ENCODE peak calls at places on chromosomes 3 and 15, in four cellular contexts. P is GM12878, R is K562, O is HepG2. L is an unnamed sample. For H4K20me1, the result is how much of the 10 kb centered on the place peaks cover.

GRCh38 chr3:12347301-12347700 is 58.4 kb downstream of the PPARG start:
- DNase-seq in P (no peak), R (no peak), O (no peak), L (no peak)

GRCh38 chr15:63052961-63053698 is 10.6 kb downstream of the TPM1 start:
- DNase-seq in P (no peak), R (no peak), O (peak), L (peak)

GRCh38 chr3:10340476-10340875 is 19.6 kb upstream of the SEC13 start:
- DNase-seq in P (no peak), R (no peak), O (no peak), L (peak)

GRCh38 chr15:40333922-40334492 is 6.7 kb downstream of the CCDC9B start:
- DNase-seq in P (no peak), R (peak), O (no peak), L (no peak)

GRCh38 chr15:89221543-89221942 is at the start of gene RLBP1:
- DNase-seq in P (no peak), R (no peak), O (no peak), L (no peak)

GRCh38 chr15:93826798-93827197 is 404.6 kb upstream of the MCTP2 start:
- DNase-seq in P (no peak), R (no peak), O (no peak), L (no peak)

GRCh38 chr3:14424711-14425573 is 22.5 kb downstream of the SLC6A6 start:
- DNase-seq in P (no peak), R (peak), O (no peak), L (no peak)

GRCh38 chr15:74406992-74407705 is 26.6 kb downstream of the SEMA7A start:
- DNase-seq in P (no peak), R (no peak), O (peak), L (no peak)

GRCh38 chr3:52606373-52607085 is 70.1 kb downstream of the UQCC5 start:
- DNase-seq in P (no peak), R (peak), O (peak), L (no peak)

GRCh38 chr3:98532709-98533571 is 1.2 kb downstream of the GPR15 start:
- DNase-seq in P (no peak), R (no peak), O (no peak), L (no peak)

GRCh38 chr3:146218880-146219866 is 31.7 kb downstream of the PLSCR4 start:
- DNase-seq in P (no peak), R (peak), O (peak), L (peak)

GRCh38 chr3:194259982-194260856 is 90.9 kb downstream of the CPN2 start:
- DNase-seq in P (no peak), R (peak), O (no peak), L (no peak)

GRCh38 chr3:194689493-194689901 is 3.8 kb downstream of the FAM43A start:
- DNase-seq in P (no peak), R (no peak), O (no peak), L (no peak)

GRCh38 chr3:172746476-172746875 is 4.0 kb upstream of the ECT2 start:
- DNase-seq in P (no peak), R (no peak), O (no peak), L (no peak)

GRCh38 chr3:51974963-51975856 is at the start of gene ABHD14A:
- DNase-seq in P (no peak), R (peak), O (peak), L (peak)

GRCh38 chr3:51967384-51968174 is at the start of gene PCBP4:
- DNase-seq in P (no peak), R (peak), O (peak), L (peak)

GRCh38 chr3:110479676-110480075 is 591.9 kb upstream of the NECTIN3 start:
- DNase-seq in P (no peak), R (no peak), O (no peak), L (no peak)

GRCh38 chr3:72830452-72831217 is 17.6 kb downstream of the SHQ1 start:
- DNase-seq in P (no peak), R (no peak), O (no peak), L (no peak)

GRCh38 chr3:42489116-42489936 is 13.1 kb upstream of the VIPR1 start:
- DNase-seq in P (no peak), R (no peak), O (no peak), L (no peak)

GRCh38 chr3:12158387-12159226 is at the start of gene TIMP4:
- DNase-seq in P (no peak), R (no peak), O (peak), L (no peak)

GRCh38 chr15:67690936-67691335 is 134.4 kb upstream of the SKOR1 start:
- DNase-seq in P (no peak), R (no peak), O (peak), L (no peak)

GRCh38 chr3:137347132-137347531 is 389.3 kb downstream of the IL20RB start:
- DNase-seq in P (no peak), R (no peak), O (no peak), L (no peak)

DNA sequence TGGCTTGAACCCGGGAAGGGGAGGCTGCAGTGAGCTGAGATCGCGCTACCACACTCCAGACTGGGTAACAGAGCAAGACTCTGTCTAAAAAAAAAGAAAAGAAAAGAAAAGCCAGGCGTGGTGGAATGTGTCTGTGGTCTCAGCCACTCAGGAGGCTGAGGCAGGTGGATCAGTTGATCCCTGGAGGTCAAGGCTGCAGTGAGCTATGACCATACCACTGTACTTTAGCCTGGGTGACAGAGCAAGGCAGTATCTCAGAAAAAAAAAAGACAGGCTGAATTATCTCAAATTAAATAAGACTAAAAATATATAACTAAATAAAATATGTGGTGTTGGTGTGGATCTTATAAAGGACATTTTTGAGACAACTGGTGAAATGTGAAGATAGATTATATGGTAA is 20.6 kb downstream of the SMARCC1 start:
- DNase-seq in P (no peak), R (no peak), O (no peak), L (no peak)
- H4K20me1 ChIP-seq in P (under half), R (under half), O (under half), L (under half)

DNA sequence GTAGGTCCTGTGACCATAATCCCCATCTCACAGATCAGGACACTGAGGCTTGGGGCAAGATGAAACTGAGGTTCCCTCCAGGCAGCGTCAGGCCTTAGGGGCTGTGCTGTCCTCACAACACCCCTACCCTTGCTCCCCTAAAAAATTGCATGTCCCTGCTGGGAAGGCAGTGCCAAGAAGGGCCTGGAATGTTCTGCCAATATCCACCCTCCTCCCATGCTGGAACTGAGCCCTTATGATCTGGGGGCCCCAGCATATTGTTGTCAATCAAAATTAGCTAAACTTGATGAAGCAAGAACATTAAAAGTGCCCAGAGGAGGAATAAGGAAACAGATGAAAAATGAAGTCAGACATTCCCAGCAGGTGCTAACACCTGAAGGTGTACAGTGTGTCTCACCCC is 13.4 kb upstream of the RTP3 start:
- DNase-seq in P (no peak), R (no peak), O (no peak), L (no peak)
- TF ChIP-seq NFIC in P (no peak), R (no peak), O (no peak), L (no peak)

DNA sequence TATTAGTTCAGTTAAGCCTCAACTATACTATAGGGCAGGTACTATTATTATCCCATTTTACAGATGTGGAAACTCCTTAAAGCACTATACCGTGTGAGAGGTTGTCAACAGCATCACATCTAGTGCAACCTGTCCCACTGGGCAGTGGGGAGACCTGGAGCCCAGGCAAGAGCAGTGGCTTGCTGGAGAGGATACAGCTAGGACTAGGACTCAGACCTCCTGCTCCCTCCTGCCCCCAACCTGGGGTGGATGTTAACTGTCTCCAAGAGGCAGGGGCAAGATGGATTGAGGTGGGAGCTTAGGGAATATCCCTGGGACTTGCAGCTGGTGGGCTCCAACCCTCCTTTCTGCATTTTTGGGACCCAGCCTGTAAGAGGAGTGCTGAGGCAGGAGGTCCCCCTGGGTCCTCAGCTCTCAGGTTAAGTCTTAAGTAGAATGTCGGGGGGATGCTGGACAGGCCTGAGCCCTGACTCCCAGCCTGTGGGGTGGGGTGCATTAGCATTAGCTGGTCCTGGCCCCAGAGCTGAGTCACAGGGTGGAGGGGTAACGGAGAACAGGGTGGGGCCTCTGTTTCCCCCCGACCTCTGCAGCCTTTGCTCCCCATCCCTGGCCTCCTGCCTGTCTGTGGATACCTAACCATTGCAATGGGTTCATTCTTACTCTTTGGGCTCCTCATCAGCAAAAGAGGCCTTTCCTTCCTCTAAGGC is 6.6 kb downstream of the SNX33 start:
- DNase-seq in P (no peak), R (no peak), O (no peak), L (no peak)
- H4K20me1 ChIP-seq in P (under half), R (under half), O (under half), L (half or more)

DNA sequence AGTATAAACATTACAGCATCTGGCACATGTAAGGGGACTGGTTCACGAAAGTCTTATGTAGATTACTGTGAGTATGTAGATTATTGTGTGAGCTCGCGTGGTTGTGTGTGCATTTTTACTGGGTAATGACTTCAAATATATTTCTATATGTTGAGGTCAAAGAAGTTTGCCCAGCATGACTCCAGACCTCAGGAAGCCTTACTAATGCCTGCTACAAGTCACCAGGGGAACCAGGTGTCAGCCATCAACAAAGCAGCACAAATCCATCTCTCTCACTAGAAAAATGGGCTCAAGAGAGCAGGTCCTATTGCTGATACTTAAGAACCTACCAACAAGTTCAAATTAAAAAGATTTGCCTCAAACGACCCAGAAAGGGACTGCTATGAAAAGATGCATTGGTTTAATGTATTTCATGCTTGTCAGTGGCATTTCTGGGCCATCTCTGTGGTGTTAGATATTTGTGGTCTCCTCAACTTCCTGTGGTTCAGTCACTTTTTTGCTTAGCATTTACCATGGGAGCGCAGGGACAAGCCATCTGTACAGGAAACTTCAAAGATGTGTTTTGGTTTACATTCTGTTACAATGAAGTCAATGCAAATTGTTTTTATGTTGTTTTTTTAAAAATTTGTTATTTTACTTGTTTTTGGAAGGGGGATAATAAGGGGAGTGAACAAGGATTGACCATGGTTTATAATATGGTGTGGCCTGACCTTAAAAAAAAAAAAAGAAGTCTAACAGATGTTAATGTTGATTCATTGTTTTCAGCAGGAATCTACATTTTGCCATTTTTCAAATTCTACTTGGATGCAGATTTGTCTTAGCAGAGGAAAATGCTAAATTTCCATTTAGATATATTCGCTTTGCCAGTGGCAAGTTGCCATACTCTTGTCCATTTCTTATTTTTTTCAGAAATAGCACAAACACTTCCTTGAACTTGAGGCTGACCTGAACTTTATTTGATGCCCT is 172.1 kb upstream of the ADAMTS9 start:
- DNase-seq in P (no peak), R (no peak), O (no peak), L (no peak)
- TF ChIP-seq NFIC in P (no peak), R (no peak), O (no peak), L (no peak)